ENCODE peak calls at places on chromosomes 5 and 9, in four cellular contexts. One of them, this sample, is unnamed.

GRCh38 chr9:112033237-112034215 is 136.9 kb downstream of the UGCG start:
- ATAC-seq in stimulated activated naive CD8-positive, alpha-beta T cell treated with anti-CD3 and anti-CD28 coated beads, Interleukin-15, Interleukin-2, amounts not matched to agents 100 U/mL and 50 U/mL, for 24 hours: no peak
- ATAC-seq in activated CD8-positive, alpha-beta memory T cell treated with anti-CD3 and anti-CD28 coated beads, Interleukin-2, amount 10 ng/mL, durations not matched to agents 7 days and 5 days: no peak
- ATAC-seq in heart left ventricle: no peak
- ATAC-seq in this sample: no peak

GRCh38 chr5:14812166-14812565 is 59.4 kb downstream of the ANKH start:
- ATAC-seq in activated CD8-positive, alpha-beta memory T cell treated with anti-CD3 and anti-CD28 coated beads, Interleukin-2, amount 10 ng/mL, durations not matched to agents 7 days and 5 days: no peak
- ATAC-seq in stimulated activated naive CD8-positive, alpha-beta T cell treated with anti-CD3 and anti-CD28 coated beads, Interleukin-15, Interleukin-2, amounts not matched to agents 100 U/mL and 50 U/mL, for 24 hours: no peak
- ATAC-seq in heart left ventricle: no peak
- ATAC-seq in this sample: no peak

GRCh38 chr5:139287890-139288635 is 5.5 kb upstream of the MATR3 start:
- ATAC-seq in stimulated activated naive CD8-positive, alpha-beta T cell treated with anti-CD3 and anti-CD28 coated beads, Interleukin-15, Interleukin-2, amounts not matched to agents 100 U/mL and 50 U/mL, for 24 hours: no peak
- ATAC-seq in activated CD8-positive, alpha-beta memory T cell treated with anti-CD3 and anti-CD28 coated beads, Interleukin-2, amount 10 ng/mL, durations not matched to agents 7 days and 5 days: peak; percentile 47
- ATAC-seq in heart left ventricle: no peak
- ATAC-seq in this sample: peak; percentile 40

GRCh38 chr5:76040806-76041205 is 42.4 kb upstream of the SV2C start:
- ATAC-seq in heart left ventricle: no peak
- ATAC-seq in activated CD8-positive, alpha-beta memory T cell treated with anti-CD3 and anti-CD28 coated beads, Interleukin-2, amount 10 ng/mL, durations not matched to agents 7 days and 5 days: peak; percentile 36
- ATAC-seq in stimulated activated naive CD8-positive, alpha-beta T cell treated with anti-CD3 and anti-CD28 coated beads, Interleukin-15, Interleukin-2, amounts not matched to agents 100 U/mL and 50 U/mL, for 24 hours: no peak
- ATAC-seq in this sample: peak; percentile 86

GRCh38 chr5:9468070-9468388 is 77.8 kb downstream of the SEMA5A start:
- ATAC-seq in stimulated activated naive CD8-positive, alpha-beta T cell treated with anti-CD3 and anti-CD28 coated beads, Interleukin-15, Interleukin-2, amounts not matched to agents 100 U/mL and 50 U/mL, for 24 hours: no peak
- ATAC-seq in heart left ventricle: no peak
- ATAC-seq in activated CD8-positive, alpha-beta memory T cell treated with anti-CD3 and anti-CD28 coated beads, Interleukin-2, amount 10 ng/mL, durations not matched to agents 7 days and 5 days: no peak
- ATAC-seq in this sample: peak; percentile 29

GRCh38 chr5:10599828-10600227 is 36.0 kb downstream of the ANKRD33B start:
- ATAC-seq in activated CD8-positive, alpha-beta memory T cell treated with anti-CD3 and anti-CD28 coated beads, Interleukin-2, amount 10 ng/mL, durations not matched to agents 7 days and 5 days: no peak
- ATAC-seq in heart left ventricle: no peak
- ATAC-seq in stimulated activated naive CD8-positive, alpha-beta T cell treated with anti-CD3 and anti-CD28 coated beads, Interleukin-15, Interleukin-2, amounts not matched to agents 100 U/mL and 50 U/mL, for 24 hours: no peak
- ATAC-seq in this sample: peak; percentile 3

GRCh38 chr9:101398930-101399640 is 434 bp downstream of the ZNF189 start:
- ATAC-seq in stimulated activated naive CD8-positive, alpha-beta T cell treated with anti-CD3 and anti-CD28 coated beads, Interleukin-15, Interleukin-2, amounts not matched to agents 100 U/mL and 50 U/mL, for 24 hours: peak; percentile 10
- ATAC-seq in heart left ventricle: peak; percentile 9
- ATAC-seq in activated CD8-positive, alpha-beta memory T cell treated with anti-CD3 and anti-CD28 coated beads, Interleukin-2, amount 10 ng/mL, durations not matched to agents 7 days and 5 days: no peak
- ATAC-seq in this sample: peak; percentile 8

GRCh38 chr5:123090641-123091257 is 1.7 kb downstream of the PRDM6 start:
- ATAC-seq in activated CD8-positive, alpha-beta memory T cell treated with anti-CD3 and anti-CD28 coated beads, Interleukin-2, amount 10 ng/mL, durations not matched to agents 7 days and 5 days: no peak
- ATAC-seq in stimulated activated naive CD8-positive, alpha-beta T cell treated with anti-CD3 and anti-CD28 coated beads, Interleukin-15, Interleukin-2, amounts not matched to agents 100 U/mL and 50 U/mL, for 24 hours: no peak
- ATAC-seq in heart left ventricle: no peak
- ATAC-seq in this sample: no peak

GRCh38 chr5:150918613-150919012 is 13.8 kb upstream of the ZNF300 start:
- ATAC-seq in activated CD8-positive, alpha-beta memory T cell treated with anti-CD3 and anti-CD28 coated beads, Interleukin-2, amount 10 ng/mL, durations not matched to agents 7 days and 5 days: no peak
- ATAC-seq in heart left ventricle: no peak
- ATAC-seq in stimulated activated naive CD8-positive, alpha-beta T cell treated with anti-CD3 and anti-CD28 coated beads, Interleukin-15, Interleukin-2, amounts not matched to agents 100 U/mL and 50 U/mL, for 24 hours: no peak
- ATAC-seq in this sample: no peak

GRCh38 chr5:9861664-9862256 is 231.6 kb upstream of the TAS2R1 start:
- ATAC-seq in heart left ventricle: no peak
- ATAC-seq in stimulated activated naive CD8-positive, alpha-beta T cell treated with anti-CD3 and anti-CD28 coated beads, Interleukin-15, Interleukin-2, amounts not matched to agents 100 U/mL and 50 U/mL, for 24 hours: no peak
- ATAC-seq in activated CD8-positive, alpha-beta memory T cell treated with anti-CD3 and anti-CD28 coated beads, Interleukin-2, amount 10 ng/mL, durations not matched to agents 7 days and 5 days: no peak
- ATAC-seq in this sample: no peak

This sample was measured in activated T-helper 17 cell treated with anti-CD3 and anti-CD28 coated beads, Interleukin-2, amount 50 U/mL, for 72 hours.